ENCODE peak calls at places on chromosomes 16 and 17, in six cellular contexts. One of them, this sample, is unnamed.

GRCh38 chr17:40319651-40320550 is 10.9 kb downstream of the RARA start:
- DNase-seq in ascending aorta: peak; percentile 83
- DNase-seq in HCT116: no peak
- DNase-seq in GM23338: no peak
- DNase-seq in CD8-positive, alpha-beta T cell: peak; percentile 88
- DNase-seq in aorta: no peak
- DNase-seq in this sample: peak; percentile 74

GRCh38 chr16:19808061-19808621 is 76.5 kb downstream of the GPRC5B start:
- DNase-seq in ascending aorta: no peak
- DNase-seq in HCT116: no peak
- DNase-seq in GM23338: no peak
- DNase-seq in CD8-positive, alpha-beta T cell: no peak
- DNase-seq in aorta: no peak
- DNase-seq in this sample: no peak

GRCh38 chr16:84518804-84519341 is 14.4 kb upstream of the MEAK7 start:
- DNase-seq in ascending aorta: no peak
- DNase-seq in HCT116: no peak
- DNase-seq in GM23338: no peak
- DNase-seq in CD8-positive, alpha-beta T cell: peak; percentile 65
- DNase-seq in aorta: peak; percentile 68
- DNase-seq in this sample: no peak

GRCh38 chr16:87922250-87922871 is 14.0 kb downstream of the CA5A start:
- DNase-seq in ascending aorta: no peak
- DNase-seq in HCT116: no peak
- DNase-seq in GM23338: no peak
- DNase-seq in CD8-positive, alpha-beta T cell: no peak
- DNase-seq in aorta: no peak
- DNase-seq in this sample: no peak

GRCh38 chr17:60354223-60354622 is 37.7 kb downstream of the USP32 start:
- DNase-seq in ascending aorta: no peak
- DNase-seq in HCT116: no peak
- DNase-seq in GM23338: no peak
- DNase-seq in CD8-positive, alpha-beta T cell: no peak
- DNase-seq in aorta: no peak
- DNase-seq in this sample: no peak

GRCh38 chr17:10513284-10514067 is 4.9 kb downstream of the MYH1 start:
- DNase-seq in ascending aorta: no peak
- DNase-seq in HCT116: no peak
- DNase-seq in GM23338: peak; percentile 1
- DNase-seq in CD8-positive, alpha-beta T cell: no peak
- DNase-seq in aorta: no peak
- DNase-seq in this sample: no peak

GRCh38 chr17:73208139-73208827 is 15.4 kb downstream of the COG1 start:
- DNase-seq in ascending aorta: peak; percentile 50
- DNase-seq in HCT116: no peak
- DNase-seq in GM23338: no peak
- DNase-seq in CD8-positive, alpha-beta T cell: no peak
- DNase-seq in aorta: no peak
- DNase-seq in this sample: no peak

GRCh38 chr17:39152134-39152884 is 872 bp upstream of the PLXDC1 start:
- DNase-seq in ascending aorta: no peak
- DNase-seq in HCT116: peak; percentile 28
- DNase-seq in GM23338: no peak
- DNase-seq in CD8-positive, alpha-beta T cell: peak; percentile 48
- DNase-seq in aorta: no peak
- DNase-seq in this sample: no peak

GRCh38 chr16:11161974-11162373 is 94.0 kb downstream of the SOCS1 start:
- DNase-seq in ascending aorta: no peak
- DNase-seq in HCT116: no peak
- DNase-seq in GM23338: no peak
- DNase-seq in CD8-positive, alpha-beta T cell: no peak
- DNase-seq in aorta: no peak
- DNase-seq in this sample: no peak

GRCh38 chr16:56559109-56559508 is 5.8 kb upstream of the MT4 start:
- DNase-seq in ascending aorta: no peak
- DNase-seq in HCT116: no peak
- DNase-seq in GM23338: no peak
- DNase-seq in CD8-positive, alpha-beta T cell: no peak
- DNase-seq in aorta: no peak
- DNase-seq in this sample: no peak

GRCh38 chr17:72365857-72366415 is 245.1 kb downstream of the SOX9 start:
- DNase-seq in ascending aorta: no peak
- DNase-seq in HCT116: no peak
- DNase-seq in GM23338: no peak
- DNase-seq in CD8-positive, alpha-beta T cell: no peak
- DNase-seq in aorta: peak; percentile 6
- DNase-seq in this sample: no peak

GRCh38 chr16:871562-872330 is 71.2 kb upstream of the GNG13 start:
- DNase-seq in ascending aorta: no peak
- DNase-seq in HCT116: no peak
- DNase-seq in GM23338: no peak
- DNase-seq in CD8-positive, alpha-beta T cell: no peak
- DNase-seq in aorta: peak; percentile 62
- DNase-seq in this sample: no peak

GRCh38 chr17:76968707-76969597 is 100.7 kb downstream of the MGAT5B start:
- DNase-seq in ascending aorta: no peak
- DNase-seq in HCT116: no peak
- DNase-seq in GM23338: peak; percentile 99
- DNase-seq in CD8-positive, alpha-beta T cell: peak; percentile 55
- DNase-seq in aorta: no peak
- DNase-seq in this sample: no peak

GRCh38 chr17:41519501-41520224 is 973 bp upstream of the KRT15 start:
- DNase-seq in ascending aorta: no peak
- DNase-seq in HCT116: no peak
- DNase-seq in GM23338: no peak
- DNase-seq in CD8-positive, alpha-beta T cell: no peak
- DNase-seq in aorta: no peak
- DNase-seq in this sample: no peak

GRCh38 chr16:717651-718245 is 2.8 kb downstream of the METRN start:
- DNase-seq in ascending aorta: no peak
- DNase-seq in HCT116: no peak
- DNase-seq in GM23338: no peak
- DNase-seq in CD8-positive, alpha-beta T cell: no peak
- DNase-seq in aorta: no peak
- DNase-seq in this sample: no peak

DNA sequence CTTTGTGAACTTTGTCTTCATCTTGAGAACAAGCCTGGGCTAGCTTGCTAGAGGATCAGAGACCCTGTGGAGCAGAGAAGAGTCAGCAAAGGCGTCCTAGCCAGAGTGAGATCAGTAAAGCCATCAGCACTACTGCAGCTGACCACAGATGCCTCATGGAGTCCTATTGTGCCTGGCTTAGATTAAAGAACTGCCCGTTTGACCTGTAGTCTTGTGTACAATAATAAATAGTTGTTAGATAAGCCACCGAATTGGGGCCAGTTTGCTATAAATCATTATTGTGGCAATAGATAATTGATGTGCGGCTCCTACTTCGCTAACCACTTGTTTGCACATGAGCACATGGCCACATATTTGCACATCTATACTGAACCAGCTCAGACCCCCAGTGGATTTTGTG is 103.0 kb downstream of the CYLD start:
- DNase-seq in ascending aorta: no peak
- DNase-seq in HCT116: no peak
- DNase-seq in GM23338: no peak
- DNase-seq in CD8-positive, alpha-beta T cell: no peak
- DNase-seq in aorta: no peak
- DNase-seq in this sample: no peak
- H3K4me3 ChIP-seq in ascending aorta: no peak overlapping the region
- H3K4me3 ChIP-seq in HCT116: no peak overlapping the region
- H3K4me3 ChIP-seq in GM23338: no peak overlapping the region
- H3K4me3 ChIP-seq in CD8-positive, alpha-beta T cell: no peak overlapping the region
- H3K4me3 ChIP-seq in aorta: no peak overlapping the region
- H3K4me3 ChIP-seq in this sample: no peak overlapping the region

GRCh38 chr16:66609139-66609510 is 4.6 kb downstream of the CMTM3 start:
- DNase-seq in ascending aorta: no peak
- DNase-seq in HCT116: no peak
- DNase-seq in GM23338: no peak
- DNase-seq in CD8-positive, alpha-beta T cell: no peak
- DNase-seq in aorta: no peak
- DNase-seq in this sample: no peak
- H3K27ac ChIP-seq in ascending aorta: peak overlapping the region; percentile 6
- H3K27ac ChIP-seq in HCT116: peak overlapping the region; percentile 54
- H3K27ac ChIP-seq in GM23338: peak overlapping the region; percentile 66
- H3K27ac ChIP-seq in CD8-positive, alpha-beta T cell: no peak overlapping the region
- H3K27ac ChIP-seq in aorta: no peak overlapping the region
- H3K27ac ChIP-seq in this sample: no peak overlapping the region

GRCh38 chr16:75244844-75245758 is 6.3 kb downstream of the BCAR1 start:
- DNase-seq in ascending aorta: peak; percentile 98
- DNase-seq in HCT116: no peak
- DNase-seq in GM23338: peak; percentile 81
- DNase-seq in CD8-positive, alpha-beta T cell: no peak
- DNase-seq in aorta: peak; percentile 97
- DNase-seq in this sample: peak; percentile 98
- H3K4me3 ChIP-seq in ascending aorta: peak overlapping the region; percentile 5
- H3K4me3 ChIP-seq in HCT116: peak overlapping the region; percentile 30
- H3K4me3 ChIP-seq in GM23338: no peak overlapping the region
- H3K4me3 ChIP-seq in CD8-positive, alpha-beta T cell: no peak overlapping the region
- H3K4me3 ChIP-seq in aorta: no peak overlapping the region
- H3K4me3 ChIP-seq in this sample: peak overlapping the region; percentile 54

GRCh38 chr16:17470002-17470870 is 524 bp downstream of the XYLT1 start:
- DNase-seq in ascending aorta: no peak
- DNase-seq in HCT116: no peak
- DNase-seq in GM23338: no peak
- DNase-seq in CD8-positive, alpha-beta T cell: peak; percentile 48
- DNase-seq in aorta: peak; percentile 81
- DNase-seq in this sample: peak; percentile 80

GRCh38 chr16:17470871-17471744 is at the start of gene XYLT1:
- DNase-seq in ascending aorta: peak; percentile 97
- DNase-seq in HCT116: no peak
- DNase-seq in GM23338: peak; percentile 82
- DNase-seq in CD8-positive, alpha-beta T cell: peak; percentile 60
- DNase-seq in aorta: peak; percentile 90
- DNase-seq in this sample: peak; percentile 91

GRCh38 chr16:17468611-17469010 is 2.1 kb downstream of the XYLT1 start:
- DNase-seq in ascending aorta: no peak
- DNase-seq in HCT116: no peak
- DNase-seq in GM23338: no peak
- DNase-seq in CD8-positive, alpha-beta T cell: no peak
- DNase-seq in aorta: no peak
- DNase-seq in this sample: no peak

GRCh38 chr16:17469011-17469741 is 1.6 kb downstream of the XYLT1 start:
- DNase-seq in ascending aorta: no peak
- DNase-seq in HCT116: no peak
- DNase-seq in GM23338: no peak
- DNase-seq in CD8-positive, alpha-beta T cell: no peak
- DNase-seq in aorta: no peak
- DNase-seq in this sample: no peak

GRCh38 chr16:17469742-17470001 is 1.1 kb downstream of the XYLT1 start:
- DNase-seq in ascending aorta: no peak
- DNase-seq in HCT116: no peak
- DNase-seq in GM23338: no peak
- DNase-seq in CD8-positive, alpha-beta T cell: no peak
- DNase-seq in aorta: no peak
- DNase-seq in this sample: no peak
- H3K27ac ChIP-seq in ascending aorta: peak overlapping the region; percentile 98
- H3K27ac ChIP-seq in HCT116: no peak overlapping the region
- H3K27ac ChIP-seq in GM23338: no peak overlapping the region
- H3K27ac ChIP-seq in CD8-positive, alpha-beta T cell: peak overlapping the region; percentile 36
- H3K27ac ChIP-seq in aorta: no peak overlapping the region
- H3K27ac ChIP-seq in this sample: no peak overlapping the region

This sample was measured in coronary artery.